ENCODE peak calls at places on chromosome 12, in four cellular contexts. B is HFF-Myc, Z is fibroblast of mammary gland, J is neural progenitor cell. Q is an unnamed sample.

GRCh38 chr12:81819991-81820633 is 61.0 kb upstream of the PPFIA2 start:
- DNase-seq in B (no peak), Z (peak), J (no peak), Q (no peak)

GRCh38 chr12:53005215-53005985 is 856 bp upstream of the EIF4B start:
- DNase-seq in B (no peak), Z (no peak), J (peak), Q (no peak)

GRCh38 chr12:109759076-109759420 is 45.4 kb downstream of the FAM222A start:
- DNase-seq in B (no peak), Z (no peak), J (no peak), Q (no peak)

GRCh38 chr12:113480336-113480688 is 8.6 kb upstream of the LHX5 start:
- DNase-seq in B (no peak), Z (no peak), J (no peak), Q (no peak)

GRCh38 chr12:95637471-95638155 is 86.3 kb upstream of the USP44 start:
- DNase-seq in B (no peak), Z (peak), J (no peak), Q (peak)

GRCh38 chr12:21300632-21301031 is 34.1 kb downstream of the SLCO1A2 start:
- DNase-seq in B (no peak), Z (no peak), J (no peak), Q (no peak)

GRCh38 chr12:77615331-77615730 is 215.4 kb upstream of the NAV3 start:
- DNase-seq in B (peak), Z (peak), J (peak), Q (peak)

GRCh38 chr12:63206908-63207307 is 55.9 kb upstream of the AVPR1A start:
- DNase-seq in B (no peak), Z (peak), J (no peak), Q (peak)

GRCh38 chr12:21301-22189 is 45.0 kb upstream of the IQSEC3 start:
- DNase-seq in B (no peak), Z (no peak), J (no peak), Q (no peak)

GRCh38 chr12:22978962-22979361 is 354.0 kb downstream of the ETNK1 start:
- DNase-seq in B (peak), Z (peak), J (no peak), Q (peak)

GRCh38 chr12:71730936-71731335 is 23.7 kb upstream of the RAB21 start:
- DNase-seq in B (no peak), Z (peak), J (no peak), Q (no peak)

GRCh38 chr12:73361156-73361866 is 1089.1 kb downstream of the TRHDE start:
- DNase-seq in B (no peak), Z (no peak), J (no peak), Q (no peak)

GRCh38 chr12:31369712-31370521 is 44.0 kb upstream of the SINHCAF start:
- DNase-seq in B (peak), Z (peak), J (peak), Q (no peak)

GRCh38 chr12:90299121-90299520 is 590.5 kb upstream of the ATP2B1 start:
- DNase-seq in B (no peak), Z (no peak), J (no peak), Q (no peak)
- TF ChIP-seq CTCF in B (no peak), Z (no peak), J (no peak), Q (no peak)

GRCh38 chr12:16119618-16120017 is 157.9 kb downstream of the SLC15A5 start:
- DNase-seq in B (no peak), Z (no peak), J (no peak), Q (no peak)

GRCh38 chr12:16120027-16120426 is 157.5 kb downstream of the SLC15A5 start:
- DNase-seq in B (no peak), Z (no peak), J (no peak), Q (no peak)

GRCh38 chr12:16118586-16118985 is 158.9 kb downstream of the SLC15A5 start:
- DNase-seq in B (no peak), Z (no peak), J (peak), Q (no peak)

GRCh38 chr12:16121953-16122352 is 155.5 kb downstream of the SLC15A5 start:
- DNase-seq in B (no peak), Z (no peak), J (peak), Q (no peak)
- TF ChIP-seq CTCF in B (no peak), Z (no peak), J (peak), Q (no peak)

DNA sequence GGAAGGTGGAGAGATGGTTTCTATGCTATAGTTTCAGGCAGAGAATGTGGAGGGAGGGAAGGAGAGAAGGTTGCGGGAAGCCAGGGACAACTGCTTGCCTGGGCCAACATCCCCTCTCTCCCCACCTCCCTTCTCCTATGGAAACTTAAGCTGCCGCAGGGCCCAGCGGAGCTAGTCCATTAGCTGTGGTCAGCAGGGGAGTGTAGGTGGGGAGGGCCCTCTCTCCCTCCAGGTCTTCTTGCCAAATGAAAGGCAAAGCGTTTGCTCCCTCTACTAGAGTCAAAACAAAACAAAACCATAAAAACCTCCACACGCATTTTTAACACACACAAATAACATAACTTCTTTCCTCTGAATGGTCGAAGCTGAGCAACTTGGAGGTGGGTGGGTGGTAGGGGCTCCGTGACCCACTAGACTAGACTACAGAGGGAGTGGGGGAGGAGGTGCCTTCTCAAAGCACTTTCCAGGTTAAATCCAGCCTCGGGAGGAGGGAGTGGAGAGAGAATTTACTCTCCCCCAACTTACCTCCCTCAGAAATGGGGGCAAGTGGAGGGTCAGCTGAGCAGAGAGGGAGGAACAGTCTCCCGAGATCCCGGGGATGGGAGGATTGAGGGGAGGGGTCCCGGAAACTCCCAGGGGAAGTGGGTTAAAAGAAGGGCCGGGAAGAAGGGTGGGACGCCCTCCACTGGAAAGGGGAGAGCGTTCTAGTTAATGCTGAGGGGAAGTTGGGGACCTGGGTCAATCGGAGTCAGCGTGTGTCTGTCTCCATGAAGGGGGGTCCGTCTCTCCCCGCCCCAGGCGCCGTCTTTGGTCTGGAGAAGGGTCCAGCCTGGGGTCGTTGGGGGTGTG is 4.6 kb upstream of the CACNB3 start:
- DNase-seq in B (no peak), Z (peak), J (peak), Q (no peak)
- TF ChIP-seq CTCF in B (no peak), Z (peak), J (peak), Q (no peak)

GRCh38 chr12:76346798-76347420 is 1.3 kb downstream of the BBS10 start:
- DNase-seq in B (peak), Z (peak), J (peak), Q (peak)
- TF ChIP-seq CTCF in B (peak), Z (peak), J (peak), Q (peak)

DNA sequence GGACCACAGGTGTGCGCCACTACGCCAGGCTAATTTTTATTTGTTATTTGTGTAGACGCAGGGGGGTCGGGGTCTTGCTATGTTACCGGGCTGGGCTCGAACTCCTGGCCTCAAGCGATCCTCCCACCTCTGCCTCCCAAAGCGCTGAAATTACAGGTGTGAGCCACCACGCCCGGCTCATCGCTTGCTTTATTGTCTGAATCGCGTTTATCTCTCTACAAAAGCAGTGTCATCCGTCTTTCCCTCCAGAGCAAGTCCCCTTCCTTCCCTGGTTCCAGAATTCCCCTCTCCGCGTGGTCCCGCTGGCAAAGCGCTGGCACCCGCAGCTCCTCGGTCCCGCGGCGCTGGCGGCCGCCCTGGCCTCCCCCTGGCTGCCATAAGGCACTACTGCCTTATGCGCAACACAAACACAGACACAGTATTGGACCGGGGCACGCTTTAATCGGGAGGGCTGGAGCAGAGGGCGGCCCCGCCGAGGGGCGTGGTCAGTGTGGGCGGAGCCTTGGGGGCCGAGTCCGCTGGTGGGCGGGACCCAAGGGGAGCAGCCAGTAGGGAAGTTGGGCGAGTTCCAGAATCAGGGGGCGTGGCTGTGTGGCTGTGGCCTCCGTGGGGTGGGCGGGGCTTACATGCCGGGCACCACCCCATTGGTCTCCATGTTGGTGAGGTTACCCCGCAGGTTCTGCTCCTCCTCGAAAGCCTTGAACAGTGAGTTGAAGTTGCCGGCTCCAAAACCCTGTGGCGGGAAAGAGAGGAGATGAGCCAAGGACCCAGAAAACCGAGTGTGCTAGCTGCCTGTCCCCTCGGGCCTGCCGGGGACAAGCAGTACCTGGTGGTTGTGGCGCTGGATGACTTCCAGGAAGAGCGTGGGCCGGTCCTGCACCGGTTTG is 19.3 kb downstream of the HPD start:
- DNase-seq in B (peak), Z (peak), J (peak), Q (peak)
- TF ChIP-seq CTCF in B (peak), Z (no peak), J (peak), Q (peak)

GRCh38 chr12:42208574-42208973 is 29.5 kb downstream of the YAF2 start:
- DNase-seq in B (no peak), Z (no peak), J (no peak), Q (no peak)
- TF ChIP-seq CTCF in B (no peak), Z (no peak), J (no peak), Q (no peak)

DNA sequence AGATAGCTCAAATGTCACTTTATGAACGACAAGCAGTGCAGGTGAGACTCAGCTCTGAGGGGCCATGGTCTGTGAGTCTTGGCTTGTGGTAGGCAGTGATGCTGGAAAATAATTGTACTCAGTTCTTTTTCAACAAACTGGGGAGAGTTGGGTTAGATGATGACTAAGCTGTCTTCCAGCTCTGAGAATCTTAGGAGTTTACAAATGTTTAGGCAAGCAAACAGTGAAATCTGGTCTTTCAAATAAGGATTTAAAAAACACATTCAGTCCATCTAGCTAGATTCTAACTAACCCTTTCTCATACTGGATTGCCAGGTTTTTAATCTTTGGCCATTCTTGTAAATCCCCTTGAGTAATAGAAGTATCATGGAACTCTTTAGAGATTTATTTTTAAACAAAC is 3.4 kb downstream of the PHC1 start:
- DNase-seq in B (no peak), Z (no peak), J (no peak), Q (no peak)
- TF ChIP-seq CTCF in B (no peak), Z (no peak), J (no peak), Q (no peak)

DNA sequence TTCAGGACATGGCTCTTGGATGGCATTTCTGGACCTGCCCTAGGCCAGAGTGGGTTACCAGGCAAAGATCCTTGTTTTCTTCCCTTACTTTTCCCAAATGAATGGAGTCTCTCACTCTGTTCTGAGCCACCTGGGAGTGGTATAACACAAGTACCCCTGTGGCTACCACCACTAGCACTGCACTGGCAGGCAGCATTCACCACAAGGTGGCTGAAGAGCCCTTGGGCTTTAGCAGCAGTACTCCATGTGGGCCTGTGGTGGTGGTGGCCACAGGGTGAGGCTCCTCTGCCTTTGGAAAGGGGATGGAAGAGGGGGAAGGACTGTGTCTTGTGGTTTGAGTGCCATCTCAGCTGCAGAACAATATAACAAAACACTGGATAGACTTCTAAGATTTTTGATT is 38.0 kb upstream of the LMNTD1 start:
- DNase-seq in B (no peak), Z (peak), J (peak), Q (no peak)
- TF ChIP-seq CTCF in B (peak), Z (peak), J (peak), Q (peak)

DNA sequence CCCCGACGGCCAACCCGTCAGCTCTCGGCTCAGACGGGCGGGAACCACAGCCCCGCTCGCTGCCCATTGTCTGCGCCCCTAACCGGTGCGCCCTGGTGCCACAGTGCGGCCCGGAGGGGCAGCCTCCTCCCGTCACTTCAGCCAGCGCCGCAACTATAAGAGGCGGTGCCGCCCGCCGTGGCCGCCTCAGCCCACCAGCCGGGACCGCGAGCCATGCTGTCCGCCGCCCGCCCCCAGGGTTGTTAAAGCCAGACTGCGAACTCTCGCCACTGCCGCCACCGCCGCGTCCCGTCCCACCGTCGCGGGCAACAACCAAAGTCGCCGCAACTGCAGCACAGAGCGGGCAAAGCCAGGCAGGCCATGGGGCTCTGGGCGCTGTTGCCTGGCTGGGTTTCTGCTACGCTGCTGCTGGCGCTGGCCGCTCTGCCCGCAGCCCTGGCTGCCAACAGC is at the start of gene WNT1:
- DNase-seq in B (no peak), Z (no peak), J (peak), Q (no peak)
- TF ChIP-seq CTCF in B (no peak), Z (no peak), J (no peak), Q (peak)

DNA sequence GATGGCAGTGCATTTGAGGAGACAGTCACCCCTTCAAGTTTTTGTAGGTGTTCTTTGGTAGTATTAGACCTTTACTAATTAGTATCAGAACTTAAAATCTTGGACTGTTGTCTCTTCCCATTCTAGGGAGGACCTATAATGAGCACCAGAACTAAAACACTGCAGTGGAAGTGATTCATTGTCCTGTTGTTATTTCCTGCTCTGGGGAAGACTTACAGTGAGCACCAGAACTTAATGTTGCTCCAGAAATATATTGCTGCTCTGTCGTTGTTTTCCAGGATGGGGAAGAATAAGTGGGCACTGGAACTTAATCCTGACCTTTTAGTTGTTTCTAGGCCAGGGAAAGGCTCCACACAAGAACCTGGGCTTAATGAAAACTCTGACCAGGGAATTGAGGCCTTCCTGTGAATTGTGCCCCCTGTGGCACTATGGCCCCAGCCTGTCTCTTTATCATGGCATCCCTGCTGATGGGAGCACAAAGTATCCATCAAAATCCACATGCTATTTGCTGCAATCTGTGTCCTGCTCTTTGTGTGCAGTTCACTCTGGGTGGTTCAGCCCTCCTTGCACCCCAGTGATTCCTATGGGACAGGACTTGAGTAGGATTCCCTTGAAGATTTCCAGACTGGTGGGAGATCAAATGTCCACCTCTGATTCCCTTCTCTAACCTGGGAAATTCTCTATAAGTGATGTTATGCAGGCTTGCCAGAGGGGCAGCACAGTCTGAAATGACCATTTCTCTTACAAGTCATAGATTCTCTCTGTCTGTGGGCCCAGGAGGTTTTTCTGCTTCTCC is 175.8 kb downstream of the PAWR start:
- DNase-seq in B (no peak), Z (peak), J (no peak), Q (peak)
- TF ChIP-seq CTCF in B (no peak), Z (no peak), J (no peak), Q (no peak)